ENCODE peak calls at places on chromosomes 4 and X, in four cellular contexts. N is astrocyte of the spinal cord, E is choroid plexus epithelial cell, X is SHP77. G is an unnamed sample.

GRCh38 chr4:52780206-52780605 is 29.0 kb upstream of the ERVMER34-1 start:
- DNase-seq in X (no peak), E (peak; percentile 23), N (peak; percentile 59), G (no peak)

GRCh38 chr4:82500830-82501229 is 61.0 kb downstream of the TMEM150C start:
- DNase-seq in N (no peak), X (peak; percentile 93), E (no peak), G (no peak)

GRCh38 chr4:185738851-185739250 is 73.1 kb downstream of the SORBS2 start:
- DNase-seq in X (no peak), N (no peak), E (no peak), G (no peak)

GRCh38 chrX:33082371-33082770 is 129.0 kb downstream of the DMD start:
- DNase-seq in E (no peak), X (no peak), N (no peak), G (no peak)

GRCh38 chr4:924107-925096 is 7.7 kb downstream of the GAK start:
- DNase-seq in E (peak; percentile 56), X (no peak), N (peak; percentile 38), G (no peak)

GRCh38 chr4:166143227-166143626 is 270.2 kb downstream of the TLL1 start:
- DNase-seq in N (peak; percentile 42), X (no peak), E (no peak), G (no peak)

GRCh38 chrX:18855919-18856644 is 127.8 kb downstream of the PHKA2 start:
- DNase-seq in N (peak; percentile 77), E (peak; percentile 60), X (no peak), G (no peak)

GRCh38 chr4:3407171-3407771 is 34.5 kb upstream of the HGFAC start:
- DNase-seq in N (no peak), X (no peak), E (no peak), G (no peak)

GRCh38 chr4:96916731-96917130 is 1076.8 kb downstream of the PDHA2 start:
- DNase-seq in X (no peak), E (no peak), N (no peak), G (no peak)

GRCh38 chr4:138450546-138450945 is 208.4 kb upstream of the SLC7A11 start:
- DNase-seq in E (no peak), X (no peak), N (no peak), G (no peak)

GRCh38 chrX:46611658-46612362 is 38.2 kb downstream of the CHST7 start:
- DNase-seq in N (no peak), X (no peak), E (no peak), G (no peak)

GRCh38 chr4:90495936-90496335 is 368.7 kb downstream of the CCSER1 start:
- DNase-seq in N (no peak), E (no peak), X (peak; percentile 1), G (no peak)

G was measured in activated B cell treated with CpG ODN at 0.5 μM for 24 hours.